ENCODE peak calls at places on chromosome 2, in eight cellular contexts. M is neural progenitor cell, Q is OCI-LY7, D is HCT116, Y is hepatocyte, T is GM23338, C is SK-N-SH, X is PC-3. Z is an unnamed sample.

GRCh38 chr2:54724560-54725342 is 1.3 kb downstream of the EML6 start:
- DNase-seq in M (peak; percentile 80), Q (peak; percentile 75), D (no peak), Y (peak; percentile 54), T (peak; percentile 53), C (peak; percentile 81), X (peak; percentile 25), Z (peak; percentile 53)

GRCh38 chr2:85902496-85902895 is 13.7 kb upstream of the ST3GAL5 start:
- DNase-seq in M (no peak), Q (no peak), D (no peak), Y (no peak), T (no peak), C (no peak), X (no peak), Z (peak; percentile 96)

GRCh38 chr2:9707008-9707407 is 76.2 kb upstream of the YWHAQ start:
- DNase-seq in M (no peak), Q (no peak), D (no peak), Y (peak; percentile 43), T (no peak), C (no peak), X (no peak), Z (no peak)

GRCh38 chr2:144921131-144921530 is 401.2 kb upstream of the ZEB2 start:
- DNase-seq in M (no peak), Q (no peak), D (no peak), Y (no peak), T (no peak), C (no peak), X (no peak), Z (no peak)

GRCh38 chr2:126244937-126245336 is 411.0 kb upstream of the GYPC start:
- DNase-seq in M (peak; percentile 80), Q (peak; percentile 41), D (no peak), Y (peak; percentile 76), T (peak; percentile 83), C (peak; percentile 32), X (peak; percentile 32), Z (peak; percentile 21)

GRCh38 chr2:66587216-66587615 is 152.3 kb downstream of the MEIS1 start:
- DNase-seq in M (peak; percentile 63), Q (peak; percentile 1), D (no peak), Y (peak; percentile 63), T (peak; percentile 85), C (no peak), X (peak; percentile 60), Z (peak; percentile 26)

GRCh38 chr2:71691747-71692455 is 238.5 kb downstream of the DYSF start:
- DNase-seq in M (peak; percentile 41), Q (no peak), D (no peak), Y (no peak), T (peak; percentile 52), C (no peak), X (no peak), Z (peak; percentile 51)

GRCh38 chr2:158825021-158825420 is 29.9 kb downstream of the DAPL1 start:
- DNase-seq in M (no peak), Q (no peak), D (no peak), Y (no peak), T (no peak), C (no peak), X (no peak), Z (no peak)

GRCh38 chr2:51579412-51579811 is 547.5 kb upstream of the NRXN1 start:
- DNase-seq in M (no peak), Q (no peak), D (no peak), Y (no peak), T (no peak), C (no peak), X (no peak), Z (no peak)

GRCh38 chr2:182616471-182617393 is 99.3 kb upstream of the DNAJC10 start:
- DNase-seq in M (no peak), Q (no peak), D (no peak), Y (no peak), T (no peak), C (no peak), X (no peak), Z (peak; percentile 92)

GRCh38 chr2:898319-898718 is 52.3 kb upstream of the SNTG2 start:
- DNase-seq in M (peak; percentile 62), Q (peak; percentile 7), D (peak; percentile 18), Y (peak; percentile 21), T (peak; percentile 87), C (peak; percentile 78), X (peak; percentile 33), Z (no peak)

GRCh38 chr2:171124512-171124911 is 36.2 kb downstream of the TLK1 start:
- DNase-seq in M (no peak), Q (no peak), D (no peak), Y (no peak), T (no peak), C (no peak), X (no peak), Z (no peak)

GRCh38 chr2:126658910-126659613 is 3.1 kb downstream of the GYPC start:
- DNase-seq in M (no peak), Q (peak; percentile 78), D (no peak), Y (no peak), T (no peak), C (no peak), X (no peak), Z (peak; percentile 74)

GRCh38 chr2:227508001-227508400 is 36.0 kb downstream of the AGFG1 start:
- DNase-seq in M (peak; percentile 19), Q (no peak), D (no peak), Y (no peak), T (peak; percentile 27), C (no peak), X (no peak), Z (no peak)

DNA sequence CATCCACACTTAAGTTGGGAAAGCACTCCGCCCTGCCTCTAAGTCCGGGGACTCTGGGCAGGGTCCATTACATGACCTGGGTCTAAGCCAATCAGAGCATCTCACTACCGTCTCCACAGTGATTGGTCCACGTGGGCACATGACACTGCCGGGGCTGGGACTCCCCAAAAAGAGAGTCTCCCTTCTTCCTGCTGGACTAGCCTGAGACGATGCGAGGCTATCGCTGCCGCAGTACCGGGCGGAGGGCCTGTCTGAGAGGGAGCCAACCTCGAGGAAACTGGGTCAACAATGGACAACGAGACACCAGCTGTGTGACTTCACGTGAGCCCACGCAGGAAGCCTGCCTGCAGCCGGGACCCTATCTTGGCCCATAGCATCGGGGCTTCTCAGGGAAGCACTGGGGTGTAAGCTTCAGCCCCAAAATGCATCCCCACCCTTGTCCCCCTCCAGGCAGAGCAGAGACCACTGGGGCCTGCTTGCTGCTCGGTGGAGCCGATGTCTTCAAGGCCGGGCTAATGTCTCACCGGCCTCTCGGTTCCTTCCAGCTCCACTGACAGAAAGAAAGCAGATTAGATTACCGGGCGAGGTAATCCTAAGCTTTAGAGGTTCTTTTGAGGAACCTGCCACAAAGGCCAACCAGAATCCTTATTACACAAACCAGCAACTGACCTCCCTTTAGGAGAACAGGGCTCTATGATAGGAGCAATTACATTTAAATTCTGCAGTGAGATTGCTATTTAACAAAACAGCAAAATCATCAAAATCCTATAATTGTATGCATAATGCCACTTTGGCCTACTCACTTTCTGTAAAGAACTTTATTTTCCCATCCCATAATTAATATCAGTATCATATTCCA is 21.3 kb upstream of the COPS8 start:
- DNase-seq in M (peak; percentile 33), Q (no peak), D (no peak), Y (no peak), T (no peak), C (no peak), X (no peak), Z (no peak)
- H3K79me2 ChIP-seq in M (no peaks in the 10 kb centered on the region), Q (no peaks in the 10 kb centered on the region), D (no peaks in the 10 kb centered on the region), Y (no peaks in the 10 kb centered on the region), T (no peaks in the 10 kb centered on the region), C (no peaks in the 10 kb centered on the region), X (no peaks in the 10 kb centered on the region), Z (no peaks in the 10 kb centered on the region)

DNA sequence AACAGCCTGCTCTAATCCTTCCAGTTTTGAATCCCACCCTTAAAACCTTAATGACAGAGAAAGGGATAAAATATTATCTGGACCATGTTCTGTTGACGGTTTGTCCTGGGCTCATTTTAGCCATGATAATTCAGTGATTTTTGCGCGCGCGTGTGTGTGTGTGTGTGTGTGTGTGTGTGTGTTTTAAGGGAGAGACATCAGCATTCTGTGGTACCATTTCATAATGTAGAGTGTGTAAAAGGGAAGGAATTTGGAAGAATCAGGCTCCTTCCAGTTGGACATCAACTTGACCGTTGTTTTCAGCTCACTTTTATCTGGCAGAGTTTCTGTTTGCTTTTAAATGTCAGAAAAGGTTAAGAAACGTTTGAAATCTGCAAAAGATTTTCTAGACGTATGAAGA is 535.5 kb downstream of the TNS1 start:
- DNase-seq in M (no peak), Q (no peak), D (no peak), Y (no peak), T (no peak), C (no peak), X (no peak), Z (peak; percentile 58)
- TF ChIP-seq EZH2phosphoT487 in M (no peak), Q (no peak), D (no peak), Y (no peak), T (no peak), C (no peak), X (no peak), Z (no peak)

DNA sequence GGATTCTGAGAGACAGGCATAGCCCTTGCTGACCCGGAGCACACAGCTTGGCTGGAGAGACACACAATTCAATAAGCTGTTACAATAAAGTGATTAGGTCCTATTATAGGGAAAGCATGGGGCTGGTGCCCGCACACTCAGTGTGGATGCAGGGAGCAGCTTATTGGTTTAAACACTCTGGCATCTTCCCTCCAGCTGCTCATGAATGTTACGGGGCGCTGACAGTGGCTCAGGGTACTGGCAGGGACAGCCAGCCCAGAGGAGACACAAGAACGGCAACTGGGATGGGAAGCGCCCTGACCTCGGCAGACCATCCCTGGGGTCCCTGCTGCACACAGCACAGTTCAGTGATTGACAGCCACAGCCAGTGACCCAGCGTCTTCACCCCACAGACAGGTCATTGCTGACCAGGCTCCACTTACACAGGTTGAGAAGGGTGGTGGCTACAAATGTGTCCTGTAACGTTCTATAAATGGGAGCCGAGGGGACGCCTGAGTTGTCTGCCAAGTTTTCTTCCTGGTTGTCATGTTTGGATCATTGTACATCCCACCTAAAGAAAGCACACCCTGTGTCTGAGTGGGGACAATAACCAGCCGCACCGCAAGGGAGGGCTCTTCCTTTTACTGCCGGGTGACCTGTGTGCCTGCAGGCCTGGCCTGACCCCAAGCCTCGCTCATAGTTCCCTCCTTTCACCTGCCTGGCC is 60.3 kb downstream of the SH3BP4 start:
- DNase-seq in M (peak; percentile 88), Q (no peak), D (no peak), Y (no peak), T (no peak), C (peak; percentile 72), X (no peak), Z (no peak)
- H3K79me2 ChIP-seq in M (peaks cover 100% of the 10 kb centered on the region), Q (no peaks in the 10 kb centered on the region), D (peaks cover 64% of the 10 kb centered on the region), Y (peaks cover 89% of the 10 kb centered on the region), T (peaks cover 93% of the 10 kb centered on the region), C (peaks cover 98% of the 10 kb centered on the region), X (peaks cover 83% of the 10 kb centered on the region), Z (peaks cover 100% of the 10 kb centered on the region)

GRCh38 chr2:240556553-240557100 is 1.2 kb downstream of the ANKMY1 start:
- DNase-seq in M (peak; percentile 59), Q (peak; percentile 72), D (no peak), Y (peak; percentile 41), T (peak; percentile 79), C (peak; percentile 70), X (peak; percentile 36), Z (peak; percentile 75)

GRCh38 chr2:240558229-240558885 is 569 bp upstream of the ANKMY1 start:
- DNase-seq in M (peak; percentile 39), Q (no peak), D (no peak), Y (peak; percentile 5), T (peak; percentile 68), C (no peak), X (no peak), Z (no peak)

GRCh38 chr2:240557101-240557751 is 562 bp downstream of the ANKMY1 start:
- DNase-seq in M (peak; percentile 7), Q (no peak), D (no peak), Y (peak; percentile 6), T (peak; percentile 48), C (no peak), X (no peak), Z (peak; percentile 53)

GRCh38 chr2:240559271-240559670 is 886 bp upstream of the DUSP28 start:
- DNase-seq in M (no peak), Q (no peak), D (no peak), Y (no peak), T (no peak), C (no peak), X (peak; percentile 7), Z (no peak)

GRCh38 chr2:240557808-240558207 is at the start of gene ANKMY1:
- DNase-seq in M (peak; percentile 94), Q (no peak), D (no peak), Y (peak; percentile 88), T (peak; percentile 95), C (peak; percentile 97), X (peak; percentile 53), Z (peak; percentile 91)
- TF ChIP-seq EZH2phosphoT487 in M (no peak), Q (no peak), D (no peak), Y (no peak), T (no peak), C (no peak), X (no peak), Z (no peak)